ENCODE peak calls at places on chromosomes 13 and 19, in nine cellular contexts. U, S, J, I, X, N, Q, C and P are unnamed samples.

GRCh38 chr13:51959773-51960172 is 51.5 kb downstream of the ATP7B start:
- DNase-seq in Q (no peak), U (no peak), X (no peak), C (no peak), J (no peak), S (no peak), N (no peak), I (no peak), P (no peak)

GRCh38 chr19:29528350-29528945 is 2.7 kb downstream of the VSTM2B start:
- DNase-seq in X (peak), S (peak), J (peak), C (peak), Q (no peak), U (peak), N (no peak), I (peak), P (peak)

GRCh38 chr19:55158848-55159793 is 1.6 kb upstream of the TNNI3 start:
- DNase-seq in J (no peak), N (no peak), I (no peak), Q (no peak), C (no peak), X (peak), U (no peak), S (no peak), P (peak)

GRCh38 chr13:21008026-21008425 is 53.4 kb downstream of the LATS2 start:
- DNase-seq in N (no peak), J (no peak), U (peak), X (no peak), S (no peak), C (no peak), Q (no peak), I (no peak), P (no peak)

GRCh38 chr13:46831588-46832194 is 34.7 kb upstream of the ESD start:
- DNase-seq in C (no peak), S (no peak), N (no peak), J (peak), U (no peak), X (no peak), I (peak), Q (no peak), P (peak)

GRCh38 chr19:14081797-14082674 is 3.5 kb downstream of the C19orf67 start:
- DNase-seq in N (peak), J (peak), Q (no peak), X (no peak), I (no peak), S (no peak), C (no peak), U (peak), P (no peak)

GRCh38 chr13:44160549-44161278 is 212.9 kb upstream of the SERP2 start:
- DNase-seq in U (no peak), C (no peak), N (no peak), I (no peak), Q (no peak), J (no peak), S (no peak), X (no peak), P (no peak)

GRCh38 chr13:106376411-106377112 is 158.9 kb downstream of the EFNB2 start:
- DNase-seq in C (no peak), I (no peak), S (no peak), N (peak), U (no peak), J (no peak), Q (no peak), X (no peak), P (peak)

GRCh38 chr13:98324105-98324504 is 147.0 kb upstream of the RNF113B start:
- DNase-seq in X (no peak), S (no peak), U (no peak), I (no peak), Q (no peak), N (no peak), J (no peak), C (no peak), P (no peak)

GRCh38 chr19:19320362-19321142 is at the start of the genes MAU2 and SUGP1:
- DNase-seq in S (peak), I (peak), Q (peak), C (peak), U (peak), X (peak), N (peak), J (peak), P (peak)
- TF ChIP-seq CTCF in S (peak), I (peak), Q (no peak), C (no peak), U (peak), X (no peak), N (peak), J (no peak), P (peak)

DNA sequence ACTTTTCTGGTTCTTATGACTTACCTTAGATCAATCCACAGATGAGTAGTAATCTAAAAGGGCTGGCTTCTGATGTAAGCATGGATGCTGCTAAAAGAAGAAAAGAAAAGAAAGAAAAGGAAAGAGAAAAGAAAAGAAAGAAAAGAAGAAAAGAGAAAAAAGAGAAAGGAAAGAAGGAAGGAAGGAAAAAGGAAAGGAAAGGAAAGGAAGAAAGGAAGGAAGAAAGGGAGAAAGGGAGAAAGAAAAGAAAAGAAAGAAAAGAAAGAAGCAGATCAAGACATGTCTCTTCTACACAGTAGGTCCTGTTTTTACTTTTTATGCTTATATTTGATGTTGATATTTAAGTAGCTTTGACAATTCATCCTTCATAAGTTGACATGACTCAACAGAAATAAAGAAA is 421.3 kb downstream of the DIAPH3 start:
- DNase-seq in Q (no peak), I (no peak), N (no peak), C (no peak), X (no peak), J (no peak), U (no peak), S (no peak), P (no peak)
- TF ChIP-seq CTCF in Q (no peak), I (no peak), N (no peak), C (no peak), X (no peak), J (no peak), U (no peak), S (no peak), P (no peak)

GRCh38 chr13:49098771-49099512 is 121.2 kb upstream of the MLNR start:
- DNase-seq in J (no peak), I (no peak), N (no peak), C (no peak), S (no peak), X (no peak), U (no peak), Q (no peak), P (peak)

GRCh38 chr13:49097374-49097773 is 121.7 kb downstream of the FNDC3A start:
- DNase-seq in S (no peak), I (peak), Q (no peak), J (no peak), N (no peak), U (no peak), C (no peak), X (no peak), P (peak)

GRCh38 chr13:49099513-49099877 is 120.6 kb upstream of the MLNR start:
- DNase-seq in Q (no peak), U (no peak), C (no peak), N (no peak), J (no peak), S (no peak), X (no peak), I (no peak), P (no peak)

GRCh38 chr13:49100637-49101570 is 119.2 kb upstream of the MLNR start:
- DNase-seq in U (no peak), N (no peak), I (no peak), Q (no peak), J (no peak), X (no peak), S (no peak), C (no peak), P (no peak)

GRCh38 chr13:49098198-49098597 is 121.9 kb upstream of the MLNR start:
- DNase-seq in S (no peak), I (peak), X (no peak), C (no peak), N (no peak), J (no peak), Q (no peak), U (no peak), P (peak)
- TF ChIP-seq CTCF in S (no peak), I (no peak), X (no peak), C (no peak), N (no peak), J (no peak), Q (no peak), U (no peak), P (no peak)

GRCh38 chr13:100338265-100338664 is 249.4 kb downstream of the PCCA start:
- DNase-seq in U (no peak), N (no peak), Q (no peak), X (no peak), S (no peak), J (no peak), C (no peak), I (no peak), P (peak)

GRCh38 chr13:100333141-100333540 is 244.2 kb downstream of the PCCA start:
- DNase-seq in J (no peak), N (no peak), X (no peak), C (no peak), U (no peak), S (no peak), Q (no peak), I (no peak), P (no peak)

GRCh38 chr13:100336795-100337516 is 248.1 kb downstream of the PCCA start:
- DNase-seq in J (no peak), N (no peak), I (no peak), S (no peak), U (no peak), Q (no peak), C (no peak), X (no peak), P (no peak)

GRCh38 chr13:100330662-100331061 is 241.8 kb downstream of the PCCA start:
- DNase-seq in U (no peak), N (no peak), Q (no peak), X (no peak), J (no peak), I (no peak), S (no peak), C (no peak), P (peak)

GRCh38 chr13:100334209-100334608 is 245.3 kb downstream of the PCCA start:
- DNase-seq in C (no peak), X (no peak), U (no peak), N (no peak), Q (no peak), J (no peak), I (no peak), S (no peak), P (no peak)
- TF ChIP-seq CTCF in C (no peak), X (no peak), U (no peak), N (no peak), Q (no peak), J (no peak), I (no peak), S (no peak), P (no peak)

GRCh38 chr13:96984061-96984508 is 10.2 kb downstream of the OXGR1 start:
- DNase-seq in C (peak), Q (no peak), J (peak), N (peak), X (peak), I (no peak), S (no peak), U (peak), P (peak)
- TF ChIP-seq CTCF in C (peak), Q (no peak), J (no peak), N (peak), X (peak), I (no peak), S (no peak), U (peak), P (peak)

DNA sequence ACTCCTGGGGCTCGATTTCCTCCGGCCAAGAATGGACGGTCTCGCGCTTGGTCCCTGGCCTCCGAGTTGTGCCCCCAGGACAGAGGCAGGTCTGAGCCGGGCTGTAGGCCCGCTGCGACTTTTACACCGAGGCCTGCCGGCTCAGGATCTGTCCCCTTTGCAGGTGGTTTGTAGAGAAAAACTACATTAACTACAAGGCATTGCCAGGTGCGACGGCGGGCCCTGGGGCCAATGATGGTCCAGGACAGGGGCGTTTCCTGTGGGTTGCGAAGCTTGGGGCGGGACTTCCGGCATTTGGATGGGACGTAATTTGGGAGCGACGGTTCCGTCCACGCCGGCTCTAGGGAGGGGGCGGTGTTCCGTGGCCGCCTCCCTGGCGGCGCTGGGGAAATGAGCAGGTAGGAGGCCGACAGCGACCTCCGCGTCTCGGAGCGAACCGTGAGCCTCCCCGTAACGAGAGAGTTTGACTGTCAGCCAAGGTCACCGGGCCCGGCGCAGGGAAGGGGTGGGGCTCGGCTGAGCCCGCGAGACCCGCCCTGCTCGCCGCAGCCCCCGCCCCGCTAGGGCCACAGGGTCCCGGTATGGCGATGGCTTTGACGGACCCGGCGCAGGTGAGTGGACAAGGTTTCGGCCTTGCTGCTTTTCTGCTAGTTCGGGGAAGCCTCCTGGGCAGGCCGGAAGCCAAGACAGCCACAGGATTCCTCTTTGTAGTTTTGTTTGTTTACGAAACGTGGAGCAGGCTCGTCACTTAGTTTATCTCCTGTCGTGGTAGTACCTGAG is at the start of gene ZNF805:
- DNase-seq in I (peak), J (peak), Q (peak), C (peak), S (peak), U (peak), X (peak), N (peak), P (peak)
- TF ChIP-seq CTCF in I (no peak), J (no peak), Q (no peak), C (no peak), S (no peak), U (no peak), X (no peak), N (peak), P (no peak)

GRCh38 chr13:95552539-95553270 is at the start of gene CLDN10:
- DNase-seq in C (no peak), U (no peak), X (peak), J (no peak), Q (no peak), N (no peak), S (no peak), I (no peak), P (no peak)
- TF ChIP-seq CTCF in C (no peak), U (no peak), X (peak), J (no peak), Q (no peak), N (no peak), S (no peak), I (no peak), P (no peak)

GRCh38 chr19:57746580-57747471 is at the start of gene ZNF776:
- DNase-seq in S (peak), J (peak), N (peak), C (peak), U (peak), Q (peak), X (peak), I (peak), P (peak)
- TF ChIP-seq CTCF in S (no peak), J (no peak), N (no peak), C (no peak), U (no peak), Q (no peak), X (no peak), I (no peak), P (no peak)

GRCh38 chr19:18194554-18195238 is 1.7 kb downstream of the MPV17L2 start:
- DNase-seq in S (no peak), Q (no peak), J (peak), I (no peak), U (peak), C (no peak), N (no peak), X (peak), P (peak)

GRCh38 chr19:18194208-18194530 is 1.2 kb downstream of the MPV17L2 start:
- DNase-seq in I (no peak), S (no peak), J (no peak), Q (no peak), X (no peak), C (no peak), U (no peak), N (no peak), P (no peak)

GRCh38 chr19:18191640-18192062 is 1.4 kb upstream of the MPV17L2 start:
- DNase-seq in X (no peak), J (no peak), Q (no peak), I (no peak), N (no peak), C (no peak), U (no peak), S (no peak), P (no peak)

GRCh38 chr19:18193388-18194207 is 580 bp downstream of the MPV17L2 start:
- DNase-seq in J (no peak), N (no peak), S (no peak), Q (no peak), C (no peak), U (no peak), I (no peak), X (no peak), P (no peak)

GRCh38 chr19:18192673-18193387 is at the start of gene MPV17L2:
- DNase-seq in Q (peak), J (peak), X (peak), N (peak), S (peak), C (peak), U (peak), I (peak), P (peak)
- TF ChIP-seq CTCF in Q (no peak), J (no peak), X (no peak), N (no peak), S (no peak), C (no peak), U (no peak), I (no peak), P (no peak)